ENCODE peak calls at places on chromosomes 1 and 21, in five cellular contexts. J is Peyer's patch, T is HFFc6, A is SK-N-SH, R is MCF 10A. N is an unnamed sample.

GRCh38 chr1:20666146-20666545 is 5.0 kb upstream of the DDOST start:
- DNase-seq in R (no peak), A (no peak), T (no peak), J (no peak), N (no peak)

GRCh38 chr1:56647106-56647505 is 2.0 kb downstream of the PRKAA2 start:
- DNase-seq in J (no peak), A (no peak), T (no peak), R (no peak), N (no peak)

GRCh38 chr1:171645553-171646336 is 6.7 kb downstream of the MYOC start:
- DNase-seq in A (peak), T (peak), J (no peak), R (no peak), N (no peak)

GRCh38 chr1:172561252-172561651 is 28.3 kb downstream of the SUCO start:
- DNase-seq in T (peak), A (no peak), J (no peak), R (no peak), N (no peak)

GRCh38 chr1:236854602-236854978 is 59.5 kb downstream of the MTR start:
- DNase-seq in J (no peak), A (no peak), T (peak), R (peak), N (no peak)

GRCh38 chr21:26962516-26963305 is 4.2 kb downstream of the ADAMTS5 start:
- DNase-seq in A (no peak), T (no peak), J (no peak), R (no peak), N (no peak)

GRCh38 chr1:3236361-3236760 is 167.4 kb downstream of the PRDM16 start:
- DNase-seq in A (no peak), J (no peak), R (no peak), T (no peak), N (no peak)

GRCh38 chr1:1358433-1359201 is at the start of gene MXRA8:
- DNase-seq in A (no peak), J (no peak), R (no peak), T (peak), N (no peak)

GRCh38 chr1:46370214-46370633 is 23.9 kb upstream of the FAAH start:
- DNase-seq in T (no peak), R (no peak), A (no peak), J (no peak), N (no peak)

GRCh38 chr1:169103443-169103842 is 3.0 kb upstream of the ATP1B1 start:
- DNase-seq in T (no peak), J (peak), R (no peak), A (no peak), N (no peak)

GRCh38 chr1:228267962-228268890 is 60.4 kb downstream of the OBSCN start:
- DNase-seq in J (peak), A (no peak), R (no peak), T (no peak), N (no peak)

GRCh38 chr1:207058878-207059867 is 6.1 kb downstream of the PFKFB2 start:
- DNase-seq in J (no peak), R (no peak), A (peak), T (no peak), N (no peak)

GRCh38 chr1:51693420-51694144 is 76.7 kb downstream of the OSBPL9 start:
- DNase-seq in A (no peak), T (peak), J (no peak), R (peak), N (no peak)

GRCh38 chr21:29117372-29117955 is 13.0 kb upstream of the MAP3K7CL start:
- DNase-seq in T (no peak), J (no peak), A (no peak), R (no peak), N (no peak)

GRCh38 chr1:193451606-193452005 is 265.2 kb upstream of the B3GALT2 start:
- DNase-seq in T (no peak), R (no peak), J (no peak), A (no peak), N (no peak)

GRCh38 chr21:34942911-34943310 is 106.2 kb downstream of the RUNX1 start:
- DNase-seq in R (no peak), A (no peak), J (no peak), T (no peak), N (no peak)

GRCh38 chr1:3707939-3708328 is 44.3 kb upstream of the CCDC27 start:
- DNase-seq in J (no peak), R (no peak), A (no peak), T (no peak), N (no peak)

GRCh38 chr21:41188476-41189146 is 20.7 kb downstream of the BACE2 start:
- DNase-seq in A (no peak), R (no peak), J (no peak), T (no peak), N (no peak)

GRCh38 chr21:41189147-41189538 is 21.2 kb downstream of the BACE2 start:
- DNase-seq in A (no peak), R (no peak), J (no peak), T (no peak), N (no peak)

GRCh38 chr21:41185802-41186201 is 17.8 kb downstream of the BACE2 start:
- DNase-seq in T (no peak), A (no peak), J (no peak), R (no peak), N (no peak)

GRCh38 chr21:41186763-41187536 is 19.0 kb downstream of the BACE2 start:
- DNase-seq in A (no peak), T (no peak), J (no peak), R (no peak), N (no peak)

DNA sequence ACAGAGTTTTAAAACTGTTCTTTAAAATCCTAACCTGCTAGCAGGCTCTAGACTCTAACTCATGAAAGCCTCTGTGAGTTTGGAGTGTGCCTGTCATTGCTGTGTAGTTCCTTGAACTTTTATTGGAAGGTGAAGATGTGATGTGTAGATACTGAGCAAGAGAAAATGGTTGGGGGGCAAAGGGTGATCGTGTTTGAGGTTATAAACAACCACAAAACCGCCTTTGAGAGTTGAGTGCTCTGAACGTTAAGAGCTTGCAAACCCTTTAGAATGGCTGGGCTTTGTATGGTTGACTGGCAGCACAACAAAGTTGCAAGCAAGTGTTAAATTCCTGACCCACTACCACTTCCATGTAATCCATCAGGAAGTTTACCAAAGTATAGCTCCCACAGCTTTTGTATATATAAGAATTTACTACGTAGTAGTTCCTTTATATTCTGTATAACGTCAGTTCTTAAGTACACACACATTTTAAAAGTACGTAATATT is 19.6 kb downstream of the BACE2 start:
- DNase-seq in A (no peak), J (no peak), T (no peak), R (no peak), N (no peak)
- TF ChIP-seq CTCF in A (no peak), J (no peak), T (no peak), R (no peak), N (no peak)

DNA sequence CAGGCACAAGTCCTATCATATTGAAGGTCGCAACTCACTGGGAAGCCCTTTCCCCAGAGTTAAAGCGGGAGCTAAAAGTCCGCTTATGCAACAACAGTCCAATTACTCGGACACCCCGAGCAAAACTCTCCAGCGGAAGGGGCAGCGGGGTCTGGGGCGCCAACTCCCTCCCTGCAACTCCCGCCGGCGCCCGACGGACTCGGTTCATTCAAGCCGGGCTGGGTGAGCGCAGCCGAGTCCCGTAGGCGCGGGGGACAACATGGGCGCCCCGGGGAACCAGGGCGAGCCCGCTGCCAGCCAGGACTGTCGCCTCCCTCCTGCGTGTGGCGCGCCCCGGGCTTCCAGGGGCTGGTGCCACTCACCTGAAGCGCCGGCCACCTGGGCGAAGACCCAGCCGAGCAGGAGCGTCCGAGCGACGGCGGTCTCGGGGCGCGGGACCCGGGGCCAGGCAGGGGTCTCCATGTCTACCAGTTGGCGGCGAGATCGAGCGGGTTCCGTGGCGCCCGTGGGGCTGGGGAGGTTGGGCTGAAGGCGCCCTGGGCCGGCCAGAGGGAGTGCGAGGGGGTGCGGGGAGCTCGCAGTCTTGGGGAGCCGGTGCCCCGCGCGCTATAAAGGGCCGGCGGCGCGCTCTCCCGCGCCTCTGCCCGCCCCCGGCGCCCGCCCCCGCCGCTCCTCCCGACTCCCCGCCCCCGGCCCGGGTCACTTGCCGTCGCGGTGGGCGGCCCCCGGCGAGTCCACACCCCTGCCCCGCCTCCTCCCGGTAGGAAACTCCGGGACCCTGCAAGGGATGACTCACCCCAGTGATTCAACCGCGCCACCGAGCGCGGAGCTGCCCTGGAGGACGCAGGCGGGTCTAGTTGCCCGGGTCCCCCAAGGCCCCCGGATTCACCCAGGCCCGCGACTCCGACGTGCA is at the start of gene F3:
- DNase-seq in A (peak), J (peak), T (peak), R (peak), N (peak)
- TF ChIP-seq CTCF in A (no peak), J (no peak), T (peak), R (no peak), N (peak)

DNA sequence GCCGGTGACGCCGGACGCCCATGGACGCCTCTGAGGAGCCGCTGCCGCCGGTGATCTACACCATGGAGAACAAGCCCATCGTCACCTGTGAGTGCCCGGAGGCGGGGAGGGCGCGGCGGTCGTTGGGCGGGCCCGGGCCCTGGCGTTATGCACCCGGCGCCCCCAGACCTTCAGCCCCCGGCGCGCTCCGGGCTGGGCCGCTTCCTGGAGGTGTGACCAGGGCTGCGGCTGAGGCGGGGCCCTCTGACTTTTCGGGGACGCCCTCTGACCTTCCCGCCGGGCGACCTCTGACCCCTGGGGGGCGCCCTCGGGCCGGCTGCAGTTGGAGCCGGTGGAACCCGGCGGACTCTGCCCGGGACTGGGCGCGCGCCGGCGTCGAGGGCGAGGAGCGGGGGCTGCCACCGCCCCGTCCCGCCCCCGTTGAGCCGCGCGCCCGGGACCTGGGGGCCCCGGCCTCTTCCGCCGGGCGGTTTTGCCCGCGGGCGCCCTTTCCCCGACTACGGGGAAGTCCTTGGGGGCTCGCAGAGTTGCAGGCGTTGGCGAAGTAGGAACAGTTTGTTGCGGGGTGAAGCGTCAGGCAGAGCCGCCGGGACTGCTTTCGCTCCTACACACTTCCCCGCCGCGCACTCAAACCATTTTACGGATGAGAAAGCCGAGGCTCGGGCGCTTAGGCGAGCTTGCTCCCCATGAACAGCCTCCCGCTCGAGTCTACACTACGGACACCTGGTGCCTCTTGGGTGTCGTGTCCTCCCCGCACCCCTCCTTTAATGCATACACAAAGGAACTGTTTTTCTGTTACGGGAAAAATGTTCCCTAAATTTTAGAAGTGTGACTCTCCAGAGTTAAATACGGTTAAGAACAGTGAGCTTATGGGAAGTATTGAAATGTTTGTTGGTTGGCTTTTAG is 618 bp downstream of the TRAPPC10 start:
- DNase-seq in T (no peak), R (peak), J (peak), A (peak), N (peak)
- TF ChIP-seq CTCF in T (peak), R (peak), J (peak), A (peak), N (peak)

DNA sequence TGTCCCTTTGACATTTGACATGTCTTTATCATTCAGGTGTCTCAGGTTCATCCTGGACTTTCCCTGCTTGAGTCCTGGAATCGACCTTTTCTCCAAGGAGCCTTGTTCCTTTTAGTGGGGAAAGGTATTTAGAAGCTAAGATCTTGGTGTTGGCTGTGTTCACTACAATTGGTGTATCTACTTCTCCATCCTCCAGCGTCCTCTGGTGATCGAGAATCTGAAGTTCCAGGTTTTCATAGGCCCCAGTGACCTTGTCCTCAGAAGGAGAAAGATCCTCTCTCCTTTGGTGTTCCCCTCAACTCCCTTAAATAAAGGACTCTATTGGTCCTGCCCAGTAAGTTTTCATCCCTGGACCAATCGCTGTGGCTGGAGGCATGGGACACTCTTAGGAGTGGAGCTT is 22.1 kb downstream of the MROH7 start:
- DNase-seq in A (no peak), R (no peak), J (no peak), T (no peak), N (no peak)
- TF ChIP-seq CTCF in A (no peak), R (no peak), J (no peak), T (no peak), N (no peak)

GRCh38 chr1:21670956-21671902 is 2.1 kb upstream of the RAP1GAP start:
- DNase-seq in T (no peak), J (no peak), A (no peak), R (no peak), N (no peak)
- TF ChIP-seq CTCF in T (no peak), J (no peak), A (no peak), R (no peak), N (no peak)

GRCh38 chr1:15326691-15327530 is 79.9 kb downstream of the FHAD1 start:
- DNase-seq in R (no peak), A (peak), J (peak), T (no peak), N (no peak)

GRCh38 chr1:15328245-15328784 is 81.3 kb downstream of the FHAD1 start:
- DNase-seq in A (no peak), J (peak), R (no peak), T (no peak), N (no peak)

GRCh38 chr1:15330028-15330427 is 79.7 kb upstream of the EFHD2 start:
- DNase-seq in J (no peak), T (no peak), A (no peak), R (peak), N (no peak)

GRCh38 chr1:15329481-15329815 is 80.2 kb upstream of the EFHD2 start:
- DNase-seq in J (no peak), T (no peak), R (no peak), A (no peak), N (no peak)

DNA sequence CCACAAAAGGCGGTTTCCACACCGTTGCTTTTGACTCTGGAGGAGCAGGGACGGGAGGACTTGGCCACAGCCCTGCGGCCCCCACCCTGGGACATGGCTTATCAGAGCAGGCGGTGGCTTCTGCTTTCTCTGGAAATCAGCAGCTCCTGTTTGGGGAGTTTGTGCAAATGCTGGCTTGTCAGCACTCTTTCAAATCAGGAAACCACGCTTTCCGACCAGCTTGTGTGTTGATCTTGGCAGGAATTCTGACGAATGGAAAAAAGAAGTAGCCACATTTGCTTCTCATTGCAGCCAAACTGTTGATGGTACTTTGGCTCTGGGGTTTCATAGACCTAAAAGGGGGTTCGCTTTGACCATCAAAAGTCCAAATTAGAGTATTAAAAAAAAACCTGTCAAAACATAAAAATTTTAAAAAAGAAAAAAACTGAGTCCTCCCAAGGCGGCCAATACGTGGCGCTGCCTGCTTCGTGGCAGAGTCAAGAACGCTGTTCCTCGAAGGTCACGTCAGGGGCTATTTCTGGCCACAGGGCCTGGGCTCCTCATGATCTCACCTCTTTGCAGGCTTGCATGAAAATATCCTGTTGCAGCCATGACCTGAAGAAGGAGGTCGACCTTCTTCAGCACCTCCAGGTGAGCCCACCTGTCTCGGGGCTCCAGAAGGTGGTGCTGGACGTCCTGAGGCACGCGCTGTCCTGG is 80.8 kb upstream of the EFHD2 start:
- DNase-seq in T (no peak), R (no peak), A (peak), J (peak), N (no peak)
- TF ChIP-seq CTCF in T (peak), R (no peak), A (no peak), J (no peak), N (no peak)

GRCh38 chr1:26666855-26667254 is 29.0 kb upstream of the ARID1A start:
- DNase-seq in J (no peak), T (no peak), R (peak), A (no peak), N (no peak)
- TF ChIP-seq CTCF in J (no peak), T (no peak), R (no peak), A (no peak), N (no peak)

GRCh38 chr1:230922620-230923019 is 54.3 kb upstream of the C1orf198 start:
- DNase-seq in A (no peak), T (peak), R (no peak), J (no peak), N (no peak)
- TF ChIP-seq CTCF in A (peak), T (peak), R (no peak), J (no peak), N (peak)

N was measured in chondrocyte.